ENCODE peak calls at places on chromosome X, in ten cellular contexts. J, F, Y, Z, I, R, A, P, X and E are unnamed samples.

GRCh38 chrX:78747471-78747870 is at the start of gene LPAR4:
- DNase-seq in A (no peak), R (no peak), Z (no peak), F (no peak), X (no peak), P (peak), I (peak), Y (peak), J (no peak), E (no peak)

GRCh38 chrX:119477812-119478232 is 9.6 kb downstream of the SLC25A5 start:
- DNase-seq in Z (no peak), P (no peak), A (no peak), X (no peak), R (peak), F (no peak), J (no peak), Y (peak), I (peak), E (peak)

GRCh38 chrX:133523094-133523493 is 107.8 kb upstream of the GPC4 start:
- DNase-seq in J (no peak), P (no peak), I (no peak), Z (no peak), Y (no peak), A (no peak), X (no peak), F (no peak), R (no peak), E (no peak)

GRCh38 chrX:79300821-79301220 is 66.3 kb downstream of the ITM2A start:
- DNase-seq in J (no peak), F (no peak), A (no peak), P (no peak), X (no peak), I (no peak), R (no peak), Z (no peak), Y (no peak), E (no peak)

GRCh38 chrX:146614693-146615524 is 194.7 kb upstream of the CXorf51B start:
- DNase-seq in P (no peak), X (no peak), J (no peak), I (no peak), Z (no peak), F (no peak), Y (no peak), A (no peak), R (no peak), E (no peak)

GRCh38 chrX:30620980-30621716 is 32.1 kb upstream of the GK start:
- DNase-seq in Y (peak), Z (no peak), J (no peak), X (no peak), F (no peak), A (no peak), P (no peak), R (peak), I (peak), E (peak)

GRCh38 chrX:33735182-33735581 is 396.9 kb downstream of the FAM47A start:
- DNase-seq in Z (no peak), A (no peak), J (no peak), F (no peak), X (no peak), R (no peak), I (no peak), P (no peak), Y (no peak), E (no peak)

GRCh38 chrX:16610121-16610565 is 39.8 kb upstream of the S100G start:
- DNase-seq in X (no peak), Z (no peak), P (no peak), J (no peak), A (no peak), F (no peak), Y (peak), I (peak), R (no peak), E (peak)

GRCh38 chrX:15739886-15740285 is 1.8 kb downstream of the CA5B start:
- DNase-seq in X (no peak), Z (no peak), R (no peak), J (no peak), I (no peak), F (no peak), P (no peak), Y (no peak), A (no peak), E (no peak)